ENCODE peak calls at places on chromosomes 13 and 19, in eight cellular contexts. R is pancreas; T is activated CD4-positive, alpha-beta T cell treated with anti-CD3 and anti-CD28 coated beads, Interleukin-2, amount 10 ng/mL, durations not matched to agents 7 days and 5 days; S is substantia nigra; P is Peyer's patch; M is HuH-7.5; H is posterior cingulate gyrus; K is nucleus accumbens. Q is an unnamed sample.

GRCh38 chr13:31038834-31039552 is 106.5 kb downstream of the TEX26 start:
- DNase-seq in R (no peak), S (no peak), T (peak), H (no peak), P (peak), M (no peak), K (no peak), Q (peak)

GRCh38 chr19:13155472-13156284 is 5.5 kb downstream of the IER2 start:
- DNase-seq in P (peak), M (peak), S (no peak), K (no peak), H (no peak), T (peak), R (peak), Q (peak)

GRCh38 chr19:48881741-48882657 is 9.8 kb downstream of the PPP1R15A start:
- DNase-seq in R (no peak), H (no peak), K (no peak), S (no peak), M (no peak), P (no peak), T (no peak), Q (no peak)

GRCh38 chr13:109694972-109695371 is 91.4 kb downstream of the IRS2 start:
- DNase-seq in M (no peak), P (no peak), H (no peak), S (no peak), R (no peak), T (no peak), K (no peak), Q (no peak)

GRCh38 chr13:40211586-40211968 is 454.9 kb downstream of the FOXO1 start:
- DNase-seq in S (no peak), M (no peak), K (no peak), T (no peak), R (no peak), P (no peak), H (no peak), Q (no peak)

GRCh38 chr19:1122972-1123363 is 19.2 kb downstream of the GPX4 start:
- DNase-seq in S (no peak), R (peak), P (peak), H (no peak), M (peak), T (peak), K (no peak), Q (peak)

GRCh38 chr13:71879129-71879535 is 12.1 kb upstream of the DACH1 start:
- DNase-seq in M (no peak), T (peak), K (no peak), P (no peak), R (no peak), H (no peak), S (no peak), Q (peak)

GRCh38 chr13:86383151-86383550 is 583.9 kb upstream of the SLITRK6 start:
- DNase-seq in S (no peak), K (no peak), R (peak), H (no peak), T (no peak), P (no peak), M (no peak), Q (no peak)

GRCh38 chr13:44819245-44819644 is 170.0 kb downstream of the NUFIP1 start:
- DNase-seq in H (no peak), T (no peak), K (no peak), M (no peak), R (no peak), S (no peak), P (no peak), Q (peak)

GRCh38 chr19:6417713-6418561 is 6.7 kb downstream of the KHSRP start:
- DNase-seq in P (no peak), K (no peak), T (no peak), R (no peak), S (peak), H (peak), M (peak), Q (no peak)

GRCh38 chr13:31172535-31172934 is 10.8 kb upstream of the HSPH1 start:
- DNase-seq in R (no peak), S (no peak), M (peak), H (no peak), K (no peak), T (no peak), P (no peak), Q (no peak)

GRCh38 chr13:24053505-24054251 is 106.8 kb upstream of the SPATA13 start:
- DNase-seq in S (peak), R (peak), P (peak), H (peak), T (peak), M (peak), K (no peak), Q (peak)

Q was measured in GM13976.